ENCODE peak calls at places on chromosomes 4 and X, in ten cellular contexts. U, B, D, W, P, S, A, T, N and Q are unnamed samples.
A peak's percentile ranks its signal among the peaks of the same experiment; 100 is the strongest.

GRCh38 chr4:103201724-103202123 is 3.6 kb upstream of the CENPE start:
- DNase-seq in U (no peak), B (no peak), D (no peak), W (no peak), P (no peak), S (no peak), A (no peak), T (no peak), N (no peak), Q (no peak)

GRCh38 chr4:135227842-135228241 is 1026.3 kb upstream of the PABPC4L start:
- DNase-seq in U (no peak), B (no peak), D (no peak), W (no peak), P (no peak), S (no peak), A (no peak), T (no peak), N (no peak), Q (no peak)

GRCh38 chr4:188016754-188017153 is 21.2 kb downstream of the ZFP42 start:
- DNase-seq in U (no peak), B (no peak), D (no peak), W (no peak), P (no peak), S (no peak), A (no peak), T (no peak), N (no peak), Q (no peak)

GRCh38 chrX:72247206-72247944 is 8.5 kb upstream of the ERCC6L start:
- DNase-seq in U (no peak), B (no peak), D (peak; percentile 60), W (no peak), P (peak; percentile 78), S (no peak), A (no peak), T (no peak), N (peak; percentile 27), Q (no peak)

GRCh38 chr4:177163532-177163931 is 146.1 kb upstream of the NEIL3 start:
- DNase-seq in U (no peak), B (no peak), D (no peak), W (no peak), P (no peak), S (no peak), A (no peak), T (no peak), N (peak; percentile 27), Q (no peak)

GRCh38 chr4:8272472-8273428 is 3.2 kb downstream of the HTRA3 start:
- DNase-seq in U (no peak), B (no peak), D (peak; percentile 61), W (no peak), P (no peak), S (no peak), A (no peak), T (no peak), N (peak; percentile 9), Q (no peak)

GRCh38 chrX:131792356-131792749 is 230.7 kb upstream of the STK26 start:
- DNase-seq in U (no peak), B (no peak), D (no peak), W (no peak), P (peak; percentile 97), S (peak; percentile 83), A (no peak), T (peak; percentile 87), N (peak; percentile 94), Q (no peak)

GRCh38 chrX:102651968-102652744 is 873 bp downstream of the GPRASP1 start:
- DNase-seq in U (no peak), B (no peak), D (peak; percentile 60), W (peak; percentile 6), P (no peak), S (peak; percentile 33), A (peak; percentile 1), T (peak; percentile 68), N (peak; percentile 29), Q (peak; percentile 32)

GRCh38 chr4:7347981-7348380 is 86.7 kb downstream of the PSAPL1 start:
- DNase-seq in U (no peak), B (peak; percentile 56), D (no peak), W (no peak), P (no peak), S (no peak), A (no peak), T (no peak), N (peak; percentile 47), Q (peak; percentile 77)

GRCh38 chr4:102217345-102217744 is 127.9 kb downstream of the SLC39A8 start:
- DNase-seq in U (no peak), B (no peak), D (peak; percentile 2), W (no peak), P (no peak), S (no peak), A (no peak), T (no peak), N (no peak), Q (no peak)

GRCh38 chrX:78665286-78665685 is 6.2 kb upstream of the RTL3 start:
- DNase-seq in U (no peak), B (no peak), D (no peak), W (no peak), P (no peak), S (no peak), A (no peak), T (no peak), N (no peak), Q (no peak)

GRCh38 chrX:115696939-115697338 is 136.0 kb downstream of the PLS3 start:
- DNase-seq in U (no peak), B (no peak), D (no peak), W (no peak), P (no peak), S (no peak), A (no peak), T (no peak), N (no peak), Q (no peak)

GRCh38 chr4:73069338-73070071 is at the start of gene COX18:
- DNase-seq in U (peak; percentile 88), B (peak; percentile 94), D (peak; percentile 99), W (peak; percentile 85), P (peak; percentile 99), S (peak; percentile 84), A (peak; percentile 84), T (peak; percentile 93), N (peak; percentile 99), Q (peak; percentile 98)

GRCh38 chrX:149152941-149153340 is 352.2 kb downstream of the IDS start:
- DNase-seq in U (no peak), B (no peak), D (peak; percentile 33), W (no peak), P (no peak), S (no peak), A (no peak), T (no peak), N (no peak), Q (no peak)

GRCh38 chr4:139279723-139280620 is at the start of gene MGARP:
- DNase-seq in U (no peak), B (no peak), D (peak; percentile 43), W (peak; percentile 34), P (no peak), S (no peak), A (peak; percentile 18), T (peak; percentile 10), N (peak; percentile 30), Q (peak; percentile 33)

GRCh38 chrX:13087322-13088154 is 43.1 kb upstream of the FAM9C start:
- DNase-seq in U (no peak), B (peak; percentile 80), D (peak; percentile 46), W (no peak), P (peak; percentile 45), S (peak; percentile 53), A (no peak), T (peak; percentile 81), N (peak; percentile 70), Q (no peak)

GRCh38 chrX:7218321-7219152 is 70.6 kb upstream of the PUDP start:
- DNase-seq in U (no peak), B (no peak), D (no peak), W (no peak), P (no peak), S (no peak), A (no peak), T (no peak), N (no peak), Q (no peak)

GRCh38 chr4:11635336-11635735 is 206.6 kb upstream of the HS3ST1 start:
- DNase-seq in U (no peak), B (peak; percentile 95), D (peak; percentile 42), W (no peak), P (peak; percentile 52), S (no peak), A (no peak), T (no peak), N (peak; percentile 86), Q (peak; percentile 73)

GRCh38 chr4:185640809-185641675 is 105.7 kb upstream of the PDLIM3 start:
- DNase-seq in U (no peak), B (peak; percentile 11), D (peak; percentile 91), W (peak; percentile 51), P (peak; percentile 43), S (no peak), A (no peak), T (peak; percentile 2), N (peak; percentile 82), Q (peak; percentile 74)

GRCh38 chrX:124263743-124264142 is 68.7 kb upstream of the TEX13D start:
- DNase-seq in U (no peak), B (no peak), D (no peak), W (no peak), P (no peak), S (no peak), A (no peak), T (no peak), N (no peak), Q (no peak)

GRCh38 chr4:143071351-143071750 is 113.4 kb upstream of the USP38 start:
- DNase-seq in U (no peak), B (no peak), D (no peak), W (no peak), P (no peak), S (no peak), A (no peak), T (no peak), N (no peak), Q (no peak)

GRCh38 chrX:119150163-119151135 is 22.8 kb upstream of the KIAA1210 start:
- DNase-seq in U (no peak), B (no peak), D (no peak), W (no peak), P (no peak), S (no peak), A (no peak), T (no peak), N (no peak), Q (no peak)

GRCh38 chr4:110636677-110637407 is 14.0 kb upstream of the PITX2 start:
- DNase-seq in U (no peak), B (peak; percentile 73), D (peak; percentile 49), W (no peak), P (peak; percentile 80), S (no peak), A (no peak), T (no peak), N (peak; percentile 72), Q (peak; percentile 86)

GRCh38 chr4:77650787-77651186 is 45.2 kb downstream of the CXCL13 start:
- DNase-seq in U (no peak), B (no peak), D (no peak), W (no peak), P (no peak), S (no peak), A (no peak), T (no peak), N (no peak), Q (no peak)

GRCh38 chr4:139735381-139736256 is 70.0 kb downstream of the MGST2 start:
- DNase-seq in U (no peak), B (no peak), D (peak; percentile 22), W (peak; percentile 43), P (no peak), S (no peak), A (no peak), T (no peak), N (no peak), Q (no peak)

GRCh38 chr4:3527914-3528876 is 4.0 kb downstream of the LRPAP1 start:
- DNase-seq in U (no peak), B (no peak), D (no peak), W (no peak), P (no peak), S (no peak), A (no peak), T (no peak), N (no peak), Q (no peak)

GRCh38 chr4:168269879-168270278 is 48.7 kb downstream of the DDX60 start:
- DNase-seq in U (no peak), B (no peak), D (no peak), W (no peak), P (no peak), S (no peak), A (no peak), T (no peak), N (no peak), Q (no peak)

GRCh38 chr4:128141866-128142265 is 80.8 kb downstream of the LARP1B start:
- DNase-seq in U (no peak), B (no peak), D (no peak), W (no peak), P (no peak), S (no peak), A (no peak), T (no peak), N (no peak), Q (no peak)